ENCODE peak calls at places on chromosome 6, in ten cellular contexts. Y is brain microvascular endothelial cell, D is type B pancreatic cell, J is foreskin keratinocyte, H is heart right ventricle, F is mesothelial cell of epicardium, V is mucosa of descending colon, U is astrocyte of the spinal cord, E is neural crest cell, C is retinal pigment epithelial cell. O is an unnamed sample.

GRCh38 chr6:119207973-119208725 is 129.7 kb upstream of the FAM184A start:
- DNase-seq in H (no peak), F (no peak), E (no peak), Y (peak; percentile 31), V (no peak), J (no peak), D (no peak), U (peak; percentile 89), C (no peak), O (no peak)

GRCh38 chr6:148138478-148138877 is 204.2 kb upstream of the SASH1 start:
- DNase-seq in C (no peak), J (no peak), D (no peak), V (no peak), H (no peak), E (no peak), F (no peak), U (no peak), Y (no peak), O (no peak)

GRCh38 chr6:23002044-23002619 is 432.8 kb downstream of the HDGFL1 start:
- DNase-seq in F (no peak), E (no peak), V (no peak), C (no peak), J (no peak), Y (no peak), H (no peak), U (no peak), D (no peak), O (no peak)

GRCh38 chr6:16681260-16681873 is 79.9 kb downstream of the ATXN1 start:
- DNase-seq in U (peak; percentile 92), H (no peak), C (peak; percentile 84), F (no peak), Y (peak; percentile 78), E (no peak), D (no peak), J (peak; percentile 93), V (no peak), O (no peak)

GRCh38 chr6:139742671-139743070 is 368.2 kb upstream of the CITED2 start:
- DNase-seq in F (no peak), Y (no peak), V (no peak), E (no peak), C (no peak), D (no peak), H (no peak), U (no peak), J (no peak), O (no peak)

GRCh38 chr6:38774933-38775707 is 60.0 kb downstream of the DNAH8 start:
- DNase-seq in E (no peak), J (no peak), U (no peak), F (no peak), V (no peak), H (no peak), D (no peak), C (no peak), Y (no peak), O (no peak)

GRCh38 chr6:11710221-11710836 is 68.3 kb downstream of the ADTRP start:
- DNase-seq in Y (no peak), C (peak; percentile 68), D (no peak), E (no peak), V (no peak), F (no peak), H (no peak), U (no peak), J (no peak), O (no peak)

GRCh38 chr6:106974999-106975698 is 620 bp upstream of the CD24 start:
- DNase-seq in F (peak; percentile 33), J (peak; percentile 47), U (peak; percentile 41), E (peak; percentile 58), C (no peak), D (peak; percentile 85), H (peak; percentile 7), Y (no peak), V (peak; percentile 85), O (peak; percentile 72)

GRCh38 chr6:134816300-134816699 is 133.6 kb downstream of the ALDH8A1 start:
- DNase-seq in E (no peak), H (no peak), J (no peak), Y (no peak), U (no peak), C (peak; percentile 40), F (no peak), D (no peak), V (no peak), O (no peak)

GRCh38 chr6:74931567-74931966 is 274.3 kb downstream of the COL12A1 start:
- DNase-seq in E (no peak), U (peak; percentile 85), V (no peak), Y (peak; percentile 47), J (peak; percentile 19), F (no peak), D (no peak), C (peak; percentile 16), H (no peak), O (no peak)

GRCh38 chr6:122511193-122511924 is 39.8 kb upstream of the SERINC1 start:
- DNase-seq in Y (no peak), D (no peak), C (no peak), U (no peak), E (no peak), V (no peak), J (no peak), H (no peak), F (no peak), O (no peak)

DNA sequence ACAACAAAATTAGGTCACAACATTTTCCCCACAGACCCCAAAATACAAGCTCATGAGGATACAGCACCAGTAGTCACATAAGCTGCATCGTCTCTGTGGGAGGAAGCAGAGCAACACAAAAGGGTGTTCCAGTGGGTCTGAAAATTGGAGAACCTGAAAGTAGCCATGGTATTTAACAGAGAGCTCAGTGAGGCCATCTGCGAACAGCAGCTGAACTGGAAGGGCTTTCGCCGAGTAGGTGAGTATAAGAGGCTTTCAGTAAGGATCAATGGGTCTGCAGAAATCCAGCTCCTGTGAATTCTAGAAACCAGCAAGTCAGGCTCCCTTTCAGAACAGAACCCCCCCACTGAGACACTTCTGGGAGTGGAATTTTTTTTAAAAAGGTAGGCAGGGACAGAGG is 120.0 kb upstream of the RREB1 start:
- DNase-seq in D (no peak), F (no peak), H (no peak), J (no peak), Y (no peak), E (no peak), U (no peak), C (no peak), V (no peak), O (no peak)
- TF ChIP-seq CTCF in D (no peak), F (no peak), H (no peak), J (no peak), Y (no peak), E (no peak), U (no peak), C (no peak), V (no peak), O (no peak)

GRCh38 chr6:33607784-33608161 is 13.3 kb upstream of the ITPR3 start:
- DNase-seq in J (no peak), F (no peak), U (no peak), Y (no peak), C (no peak), E (no peak), H (no peak), D (no peak), V (peak; percentile 75), O (no peak)

GRCh38 chr6:33606642-33607041 is 14.5 kb upstream of the ITPR3 start:
- DNase-seq in U (no peak), H (no peak), F (no peak), D (no peak), J (no peak), V (no peak), E (no peak), C (no peak), Y (no peak), O (no peak)

GRCh38 chr6:33604941-33605854 is 15.9 kb upstream of the ITPR3 start:
- DNase-seq in E (no peak), J (no peak), D (no peak), Y (no peak), F (no peak), V (no peak), U (no peak), H (no peak), C (no peak), O (no peak)

GRCh38 chr6:33609019-33609418 is 12.1 kb upstream of the ITPR3 start:
- DNase-seq in J (no peak), D (no peak), F (no peak), U (no peak), V (no peak), E (no peak), C (no peak), H (no peak), Y (no peak), O (no peak)

DNA sequence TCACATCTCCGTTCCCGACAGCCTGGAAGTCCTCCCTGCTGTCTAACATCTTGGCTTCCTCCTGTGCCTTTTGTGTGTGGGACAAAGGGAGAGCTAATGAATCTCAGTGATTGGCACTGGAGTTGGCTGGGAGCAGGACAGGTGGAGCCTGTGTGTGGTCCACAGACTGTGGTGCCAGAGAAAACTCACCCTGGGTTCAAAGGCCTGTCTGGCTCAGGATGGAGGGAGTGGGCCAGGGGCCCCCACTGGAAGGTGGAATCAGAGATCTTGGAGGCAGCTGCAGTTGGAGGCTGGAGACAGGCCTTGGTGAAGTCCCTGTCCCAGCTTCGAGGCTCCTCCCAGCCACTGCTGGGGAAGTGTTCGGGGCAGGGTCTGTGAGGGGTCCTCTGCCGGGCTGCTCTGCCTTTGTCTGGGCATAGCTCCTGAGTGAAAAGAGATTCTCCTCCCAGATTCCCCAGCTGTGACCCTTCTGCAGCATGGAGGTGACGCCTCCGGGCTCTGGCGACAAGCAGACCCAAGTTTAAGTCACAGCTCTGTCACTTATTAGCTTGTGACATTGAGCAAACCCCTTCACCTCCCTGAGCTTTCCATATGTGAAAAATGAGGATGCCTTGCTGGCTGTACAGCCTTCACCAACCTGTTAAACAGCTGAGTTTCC is 13.9 kb upstream of the ITPR3 start:
- DNase-seq in V (no peak), F (no peak), Y (no peak), J (no peak), E (no peak), H (no peak), C (no peak), U (no peak), D (no peak), O (no peak)
- TF ChIP-seq CTCF in V (no peak), F (no peak), Y (no peak), J (no peak), E (no peak), H (no peak), C (no peak), U (no peak), D (no peak), O (no peak)

GRCh38 chr6:158869604-158870417 is 50.6 kb upstream of the EZR start:
- DNase-seq in D (peak; percentile 95), J (peak; percentile 98), Y (peak; percentile 96), H (peak; percentile 85), E (peak; percentile 84), V (peak; percentile 98), U (peak; percentile 93), F (peak; percentile 90), C (peak; percentile 90), O (peak; percentile 95)
- TF ChIP-seq CTCF in D (peak; percentile 18), J (peak; percentile 58), Y (peak; percentile 31), H (no peak), E (peak; percentile 42), V (no peak), U (no peak), F (no peak), C (no peak), O (peak; percentile 12)

DNA sequence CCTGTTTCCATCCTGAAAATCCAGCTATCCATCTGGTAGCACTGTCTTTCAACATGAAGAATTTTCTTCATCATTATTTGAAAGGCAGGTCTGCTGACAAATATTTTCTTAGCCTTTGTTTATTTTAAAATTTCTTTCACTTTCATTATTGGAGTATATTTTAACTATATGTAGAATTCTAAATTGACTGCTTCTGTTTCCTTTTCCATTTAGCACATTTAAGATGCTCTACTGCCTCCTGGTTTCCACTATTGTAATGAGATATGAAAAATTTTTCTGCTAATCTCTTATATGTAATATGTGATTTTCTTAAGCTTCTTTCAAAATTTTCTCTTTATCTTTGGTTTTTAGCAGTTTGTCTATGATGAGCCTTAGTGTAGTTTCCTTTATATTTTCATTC is 97.3 kb downstream of the TBC1D32 start:
- DNase-seq in H (no peak), E (no peak), J (no peak), C (no peak), V (no peak), F (no peak), Y (no peak), U (no peak), D (no peak), O (no peak)
- TF ChIP-seq CTCF in H (no peak), E (no peak), J (no peak), C (no peak), V (no peak), F (no peak), Y (no peak), U (no peak), D (no peak), O (no peak)

O was measured in progenitor cell of endocrine pancreas.